ENCODE peak calls at places on chromosomes 11 and 22, in five cellular contexts. One of them, this sample, is unnamed.

GRCh38 chr11:104422320-104422944 is 258.5 kb upstream of the PDGFD start:
- DNase-seq in fibroblast of lung: no peak
- DNase-seq in endothelial cell of umbilical vein: no peak
- DNase-seq in astrocyte: no peak
- DNase-seq in HCT116: no peak
- DNase-seq in this sample: no peak

GRCh38 chr22:19615867-19616581 is 91.8 kb upstream of the CLDN5 start:
- DNase-seq in fibroblast of lung: no peak
- DNase-seq in endothelial cell of umbilical vein: no peak
- DNase-seq in astrocyte: no peak
- DNase-seq in HCT116: no peak
- DNase-seq in this sample: no peak

GRCh38 chr11:70315726-70316125 is 45.2 kb downstream of the PPFIA1 start:
- DNase-seq in fibroblast of lung: no peak
- DNase-seq in endothelial cell of umbilical vein: peak; percentile 61
- DNase-seq in astrocyte: no peak
- DNase-seq in HCT116: no peak
- DNase-seq in this sample: no peak

GRCh38 chr11:83464181-83464580 is 178.0 kb upstream of the CCDC90B start:
- DNase-seq in fibroblast of lung: no peak
- DNase-seq in endothelial cell of umbilical vein: no peak
- DNase-seq in astrocyte: no peak
- DNase-seq in HCT116: no peak
- DNase-seq in this sample: no peak

GRCh38 chr11:40722179-40722795 is 737.2 kb downstream of the LRRC4C start:
- DNase-seq in fibroblast of lung: peak; percentile 12
- DNase-seq in endothelial cell of umbilical vein: peak; percentile 7
- DNase-seq in astrocyte: peak; percentile 2
- DNase-seq in HCT116: no peak
- DNase-seq in this sample: no peak

GRCh38 chr22:47207387-47207786 is 444.9 kb downstream of the TBC1D22A start:
- DNase-seq in fibroblast of lung: no peak
- DNase-seq in endothelial cell of umbilical vein: no peak
- DNase-seq in astrocyte: no peak
- DNase-seq in HCT116: no peak
- DNase-seq in this sample: no peak

GRCh38 chr11:12019337-12019736 is 10.9 kb upstream of the DKK3 start:
- DNase-seq in fibroblast of lung: peak; percentile 96
- DNase-seq in endothelial cell of umbilical vein: peak; percentile 97
- DNase-seq in astrocyte: peak; percentile 97
- DNase-seq in HCT116: no peak
- DNase-seq in this sample: peak; percentile 61

GRCh38 chr11:119318240-119319135 is 1.6 kb upstream of the MCAM start:
- DNase-seq in fibroblast of lung: peak; percentile 81
- DNase-seq in endothelial cell of umbilical vein: peak; percentile 81
- DNase-seq in astrocyte: peak; percentile 71
- DNase-seq in HCT116: no peak
- DNase-seq in this sample: peak; percentile 84

GRCh38 chr11:128488471-128488870 is 98.9 kb downstream of the ETS1 start:
- DNase-seq in fibroblast of lung: peak; percentile 97
- DNase-seq in endothelial cell of umbilical vein: no peak
- DNase-seq in astrocyte: peak; percentile 97
- DNase-seq in HCT116: no peak
- DNase-seq in this sample: peak; percentile 97

GRCh38 chr11:128146926-128147605 is 440.3 kb downstream of the ETS1 start:
- DNase-seq in fibroblast of lung: no peak
- DNase-seq in endothelial cell of umbilical vein: peak; percentile 50
- DNase-seq in astrocyte: no peak
- DNase-seq in HCT116: no peak
- DNase-seq in this sample: peak; percentile 31

GRCh38 chr11:111422494-111423249 is 43.6 kb upstream of the POU2AF1 start:
- DNase-seq in fibroblast of lung: peak; percentile 37
- DNase-seq in endothelial cell of umbilical vein: no peak
- DNase-seq in astrocyte: peak; percentile 10
- DNase-seq in HCT116: peak; percentile 37
- DNase-seq in this sample: peak; percentile 62

GRCh38 chr22:49930128-49930527 is 11.7 kb downstream of the CRELD2 start:
- DNase-seq in fibroblast of lung: no peak
- DNase-seq in endothelial cell of umbilical vein: no peak
- DNase-seq in astrocyte: no peak
- DNase-seq in HCT116: no peak
- DNase-seq in this sample: no peak

GRCh38 chr11:108115495-108116140 is 5.7 kb upstream of the ACAT1 start:
- DNase-seq in fibroblast of lung: peak; percentile 87
- DNase-seq in endothelial cell of umbilical vein: peak; percentile 93
- DNase-seq in astrocyte: peak; percentile 80
- DNase-seq in HCT116: no peak
- DNase-seq in this sample: peak; percentile 83

GRCh38 chr11:118005224-118006152 is 19.3 kb downstream of the IL10RA start:
- DNase-seq in fibroblast of lung: no peak
- DNase-seq in endothelial cell of umbilical vein: no peak
- DNase-seq in astrocyte: no peak
- DNase-seq in HCT116: no peak
- DNase-seq in this sample: no peak

GRCh38 chr11:85946221-85946620 is 91.0 kb downstream of the CCDC83 start:
- DNase-seq in fibroblast of lung: peak; percentile 38
- DNase-seq in endothelial cell of umbilical vein: no peak
- DNase-seq in astrocyte: peak; percentile 16
- DNase-seq in HCT116: no peak
- DNase-seq in this sample: peak; percentile 59

GRCh38 chr22:35896306-35896705 is 132.3 kb downstream of the RBFOX2 start:
- DNase-seq in fibroblast of lung: no peak
- DNase-seq in endothelial cell of umbilical vein: no peak
- DNase-seq in astrocyte: no peak
- DNase-seq in HCT116: no peak
- DNase-seq in this sample: no peak

GRCh38 chr11:37506516-37506915 is 908.5 kb upstream of the RAG2 start:
- DNase-seq in fibroblast of lung: peak; percentile 10
- DNase-seq in endothelial cell of umbilical vein: no peak
- DNase-seq in astrocyte: no peak
- DNase-seq in HCT116: no peak
- DNase-seq in this sample: no peak

GRCh38 chr11:44816761-44817160 is 90.0 kb downstream of the TSPAN18 start:
- DNase-seq in fibroblast of lung: no peak
- DNase-seq in endothelial cell of umbilical vein: no peak
- DNase-seq in astrocyte: no peak
- DNase-seq in HCT116: no peak
- DNase-seq in this sample: no peak

GRCh38 chr11:1225386-1226225 is 2.7 kb downstream of the MUC5B start:
- DNase-seq in fibroblast of lung: no peak
- DNase-seq in endothelial cell of umbilical vein: no peak
- DNase-seq in astrocyte: no peak
- DNase-seq in HCT116: no peak
- DNase-seq in this sample: no peak

GRCh38 chr11:14300661-14301304 is 58.2 kb downstream of the RRAS2 start:
- DNase-seq in fibroblast of lung: peak; percentile 68
- DNase-seq in endothelial cell of umbilical vein: peak; percentile 88
- DNase-seq in astrocyte: peak; percentile 58
- DNase-seq in HCT116: peak; percentile 42
- DNase-seq in this sample: peak; percentile 84

GRCh38 chr11:69355959-69356702 is 62.2 kb downstream of the MYEOV start:
- DNase-seq in fibroblast of lung: no peak
- DNase-seq in endothelial cell of umbilical vein: no peak
- DNase-seq in astrocyte: no peak
- DNase-seq in HCT116: no peak
- DNase-seq in this sample: no peak

GRCh38 chr11:119779195-119780071 is 50.4 kb upstream of the NECTIN1 start:
- DNase-seq in fibroblast of lung: no peak
- DNase-seq in endothelial cell of umbilical vein: no peak
- DNase-seq in astrocyte: no peak
- DNase-seq in HCT116: no peak
- DNase-seq in this sample: no peak

GRCh38 chr11:35235944-35236666 is 97.1 kb downstream of the CD44 start:
- DNase-seq in fibroblast of lung: peak; percentile 90
- DNase-seq in endothelial cell of umbilical vein: no peak
- DNase-seq in astrocyte: peak; percentile 87
- DNase-seq in HCT116: peak; percentile 61
- DNase-seq in this sample: peak; percentile 49

GRCh38 chr11:18844753-18845367 is 53.3 kb upstream of the PTPN5 start:
- DNase-seq in fibroblast of lung: peak; percentile 30
- DNase-seq in endothelial cell of umbilical vein: peak; percentile 29
- DNase-seq in astrocyte: peak; percentile 26
- DNase-seq in HCT116: peak; percentile 36
- DNase-seq in this sample: peak; percentile 68

GRCh38 chr11:70913715-70914231 is 338.6 kb downstream of the SHANK2 start:
- DNase-seq in fibroblast of lung: no peak
- DNase-seq in endothelial cell of umbilical vein: no peak
- DNase-seq in astrocyte: no peak
- DNase-seq in HCT116: no peak
- DNase-seq in this sample: no peak

GRCh38 chr22:35752172-35752832 is 34.6 kb downstream of the APOL5 start:
- DNase-seq in fibroblast of lung: no peak
- DNase-seq in endothelial cell of umbilical vein: peak; percentile 48
- DNase-seq in astrocyte: no peak
- DNase-seq in HCT116: no peak
- DNase-seq in this sample: no peak

GRCh38 chr11:1943977-1944376 is 3.2 kb upstream of the MRPL23 start:
- DNase-seq in fibroblast of lung: peak; percentile 46
- DNase-seq in endothelial cell of umbilical vein: peak; percentile 24
- DNase-seq in astrocyte: peak; percentile 14
- DNase-seq in HCT116: no peak
- DNase-seq in this sample: peak; percentile 36

GRCh38 chr11:3983101-3983500 is 111.5 kb upstream of the RRM1 start:
- DNase-seq in fibroblast of lung: no peak
- DNase-seq in endothelial cell of umbilical vein: no peak
- DNase-seq in astrocyte: no peak
- DNase-seq in HCT116: no peak
- DNase-seq in this sample: no peak

GRCh38 chr11:124640660-124641059 is 18.0 kb downstream of the TBRG1 start:
- DNase-seq in fibroblast of lung: no peak
- DNase-seq in endothelial cell of umbilical vein: no peak
- DNase-seq in astrocyte: no peak
- DNase-seq in HCT116: no peak
- DNase-seq in this sample: no peak

GRCh38 chr11:123549901-123550619 is 104.4 kb downstream of the SCN3B start:
- DNase-seq in fibroblast of lung: peak; percentile 64
- DNase-seq in endothelial cell of umbilical vein: no peak
- DNase-seq in astrocyte: peak; percentile 55
- DNase-seq in HCT116: no peak
- DNase-seq in this sample: peak; percentile 45

GRCh38 chr22:27241430-27242110 is 560.0 kb downstream of the MN1 start:
- DNase-seq in fibroblast of lung: peak; percentile 59
- DNase-seq in endothelial cell of umbilical vein: peak; percentile 83
- DNase-seq in astrocyte: no peak
- DNase-seq in HCT116: no peak
- DNase-seq in this sample: peak; percentile 32

GRCh38 chr22:32048069-32048468 is 5.0 kb downstream of the SLC5A1 start:
- DNase-seq in fibroblast of lung: no peak
- DNase-seq in endothelial cell of umbilical vein: no peak
- DNase-seq in astrocyte: no peak
- DNase-seq in HCT116: no peak
- DNase-seq in this sample: no peak
- H3K9ac ChIP-seq in fibroblast of lung: no peak overlapping the region
- H3K9ac ChIP-seq in endothelial cell of umbilical vein: no peak overlapping the region
- H3K9ac ChIP-seq in astrocyte: no peak overlapping the region
- H3K9ac ChIP-seq in HCT116: no peak overlapping the region
- H3K9ac ChIP-seq in this sample: no peak overlapping the region

GRCh38 chr11:66510271-66510989 is at the start of gene BBS1:
- DNase-seq in fibroblast of lung: peak; percentile 71
- DNase-seq in endothelial cell of umbilical vein: peak; percentile 84
- DNase-seq in astrocyte: peak; percentile 59
- DNase-seq in HCT116: peak; percentile 52
- DNase-seq in this sample: peak; percentile 90
- H2AFZ ChIP-seq in fibroblast of lung: peak within 1 kb of the TSS; percentile 82
- H2AFZ ChIP-seq in endothelial cell of umbilical vein: peak within 1 kb of the TSS; percentile 97
- H2AFZ ChIP-seq in astrocyte: peak within 1 kb of the TSS; percentile 89
- H2AFZ ChIP-seq in HCT116: peak within 1 kb of the TSS; percentile 91
- H2AFZ ChIP-seq in this sample: peak within 1 kb of the TSS; percentile 100

DNA sequence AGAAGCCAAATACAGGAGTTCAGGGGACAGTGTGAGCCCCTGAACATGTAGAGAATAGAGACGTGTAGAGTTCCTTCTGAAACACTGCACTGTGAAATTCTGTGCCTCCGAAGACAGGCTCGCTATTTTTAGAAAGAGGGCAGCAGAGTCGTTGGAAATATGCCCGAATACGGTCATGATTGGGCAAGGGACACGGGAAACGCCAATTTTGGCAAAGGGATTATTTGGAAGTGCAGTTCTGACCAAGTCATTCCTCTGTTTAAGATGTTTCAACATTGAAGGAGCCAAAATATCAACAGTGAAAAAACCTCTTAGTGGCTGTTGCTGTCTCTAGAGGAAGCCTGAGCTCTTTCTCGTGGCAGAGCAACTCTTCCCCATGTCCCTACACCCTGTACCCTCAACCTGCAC is 9.5 kb upstream of the CBX6 start:
- DNase-seq in fibroblast of lung: peak; percentile 55
- DNase-seq in endothelial cell of umbilical vein: no peak
- DNase-seq in astrocyte: peak; percentile 40
- DNase-seq in HCT116: no peak
- DNase-seq in this sample: peak; percentile 91
- H3K9ac ChIP-seq in fibroblast of lung: no peak overlapping the region
- H3K9ac ChIP-seq in endothelial cell of umbilical vein: no peak overlapping the region
- H3K9ac ChIP-seq in astrocyte: peak overlapping the region; percentile 16
- H3K9ac ChIP-seq in HCT116: no peak overlapping the region
- H3K9ac ChIP-seq in this sample: peak overlapping the region; percentile 31

GRCh38 chr11:64843971-64844329 is 503 bp downstream of the CDC42BPG start:
- DNase-seq in fibroblast of lung: no peak
- DNase-seq in endothelial cell of umbilical vein: no peak
- DNase-seq in astrocyte: no peak
- DNase-seq in HCT116: no peak
- DNase-seq in this sample: no peak
- H2AFZ ChIP-seq in fibroblast of lung: no peak overlapping the region
- H2AFZ ChIP-seq in endothelial cell of umbilical vein: no peak overlapping the region
- H2AFZ ChIP-seq in astrocyte: no peak overlapping the region
- H2AFZ ChIP-seq in HCT116: no peak overlapping the region
- H2AFZ ChIP-seq in this sample: no peak overlapping the region

This sample was measured in GM23248.